ENCODE peak calls at places on chromosome X, in eight cellular contexts. D, B, E, K, F, S, U and O are unnamed samples.

GRCh38 chrX:136126892-136127406 is 20.4 kb upstream of the FHL1 start:
- DNase-seq in E (no peak), K (peak), F (no peak), S (no peak), D (no peak), U (no peak), B (no peak), O (no peak)

GRCh38 chrX:55758033-55758432 is 40.5 kb downstream of the RRAGB start:
- DNase-seq in B (no peak), E (no peak), K (no peak), U (no peak), F (no peak), S (peak), D (no peak), O (no peak)

GRCh38 chrX:45771114-45771513 is 570.4 kb upstream of the DIPK2B start:
- DNase-seq in B (peak), U (peak), D (no peak), K (peak), F (no peak), E (peak), S (peak), O (peak)

GRCh38 chrX:337331-337831 is 18.8 kb upstream of the GTPBP6 start:
- DNase-seq in U (no peak), D (no peak), F (no peak), K (no peak), B (no peak), S (no peak), E (no peak), O (no peak)

GRCh38 chrX:136534131-136534530 is 2.1 kb downstream of the VGLL1 start:
- DNase-seq in S (no peak), U (no peak), E (no peak), D (no peak), B (no peak), F (no peak), K (no peak), O (no peak)

GRCh38 chrX:103356023-103356798 is at the start of gene TCEAL9:
- DNase-seq in E (peak), F (peak), K (peak), B (peak), D (peak), U (peak), S (peak), O (peak)

GRCh38 chrX:104806346-104806745 is 240.3 kb downstream of the IL1RAPL2 start:
- DNase-seq in U (no peak), D (no peak), F (no peak), E (no peak), S (no peak), K (no peak), B (no peak), O (no peak)

GRCh38 chrX:124332481-124333424 is at the start of gene TEX13D:
- DNase-seq in B (no peak), S (no peak), F (no peak), E (no peak), K (no peak), D (no peak), U (no peak), O (no peak)

GRCh38 chrX:2897311-2897689 is 31.8 kb downstream of the ARSD start:
- DNase-seq in B (no peak), F (no peak), E (no peak), D (no peak), K (no peak), S (no peak), U (no peak), O (no peak)

GRCh38 chrX:140713174-140713539 is 3.6 kb downstream of the LINC00632 start:
- DNase-seq in F (no peak), B (no peak), K (no peak), E (no peak), U (no peak), S (peak), D (no peak), O (no peak)

GRCh38 chrX:12804655-12805054 is 13.4 kb downstream of the PRPS2 start:
- DNase-seq in D (no peak), F (no peak), K (peak), U (no peak), B (no peak), S (peak), E (no peak), O (no peak)

GRCh38 chrX:15269618-15270521 is at the start of gene ASB9:
- DNase-seq in U (no peak), D (peak), K (peak), B (peak), F (peak), E (peak), S (peak), O (peak)

GRCh38 chrX:26915064-26915463 is 548.1 kb downstream of the PPP4R3C start:
- DNase-seq in D (no peak), F (no peak), U (no peak), S (no peak), B (no peak), E (no peak), K (no peak), O (no peak)

GRCh38 chrX:7146026-7146702 is 1.3 kb upstream of the STS start:
- DNase-seq in K (no peak), S (peak), D (no peak), E (no peak), B (peak), U (no peak), F (no peak), O (no peak)

GRCh38 chrX:72268601-72269365 is 8.3 kb downstream of the RPS4X start:
- DNase-seq in U (no peak), D (no peak), E (no peak), S (peak), F (no peak), B (no peak), K (peak), O (no peak)

GRCh38 chrX:130688360-130688759 is 214.6 kb downstream of the ENOX2 start:
- DNase-seq in K (peak), S (no peak), B (no peak), E (no peak), U (no peak), F (no peak), D (no peak), O (no peak)

GRCh38 chrX:119523664-119524184 is 41.5 kb downstream of the STEEP1 start:
- DNase-seq in K (no peak), D (no peak), B (no peak), F (no peak), E (no peak), U (no peak), S (no peak), O (no peak)

GRCh38 chrX:2402361-2402690 is 98.5 kb downstream of the DHRSX start:
- DNase-seq in B (no peak), U (no peak), D (no peak), F (no peak), E (no peak), S (no peak), K (no peak), O (no peak)

GRCh38 chrX:16852617-16853179 is 17.5 kb downstream of the RBBP7 start:
- DNase-seq in E (no peak), K (no peak), U (no peak), S (no peak), B (no peak), F (no peak), D (no peak), O (no peak)

GRCh38 chrX:13620202-13620601 is 32.7 kb upstream of the TCEANC start:
- DNase-seq in E (no peak), B (no peak), K (no peak), S (no peak), D (no peak), F (no peak), U (no peak), O (no peak)

GRCh38 chrX:41240504-41240903 is 93.5 kb upstream of the DDX3X start:
- DNase-seq in D (no peak), S (no peak), K (no peak), U (no peak), B (no peak), F (no peak), E (no peak), O (no peak)

GRCh38 chrX:78199851-78200250 is 60.4 kb upstream of the TAF9B start:
- DNase-seq in U (no peak), F (no peak), B (peak), S (peak), K (peak), D (no peak), E (peak), O (no peak)

GRCh38 chrX:109345866-109346265 is 136.0 kb downstream of the GUCY2F start:
- DNase-seq in S (no peak), D (no peak), F (no peak), E (no peak), B (no peak), U (no peak), K (peak), O (no peak)

GRCh38 chrX:10198254-10198653 is 41.5 kb downstream of the CLCN4 start:
- DNase-seq in B (no peak), D (no peak), F (no peak), E (no peak), S (peak), U (no peak), K (peak), O (no peak)

GRCh38 chrX:14529288-14529989 is at the start of gene GLRA2:
- DNase-seq in E (peak), B (peak), F (no peak), U (peak), D (no peak), S (peak), K (peak), O (peak)

GRCh38 chrX:153727108-153727931 is 2.7 kb downstream of the ABCD1 start:
- DNase-seq in F (peak), B (no peak), U (peak), D (no peak), K (peak), E (no peak), S (peak), O (peak)

GRCh38 chrX:154040307-154040756 is 20.6 kb upstream of the IRAK1 start:
- DNase-seq in U (no peak), F (no peak), K (peak), B (no peak), E (no peak), D (no peak), S (peak), O (no peak)

GRCh38 chrX:10484683-10485247 is 135.6 kb downstream of the MID1 start:
- DNase-seq in K (no peak), S (no peak), U (no peak), F (no peak), D (no peak), E (no peak), B (peak), O (no peak)

GRCh38 chrX:44506688-44507087 is 36.0 kb downstream of the FUNDC1 start:
- DNase-seq in D (no peak), S (no peak), E (no peak), B (no peak), U (no peak), F (no peak), K (no peak), O (no peak)

GRCh38 chrX:78307665-78308064 is 19.7 kb downstream of the CYSLTR1 start:
- DNase-seq in S (no peak), K (no peak), B (no peak), E (no peak), U (no peak), F (no peak), D (no peak), O (no peak)

GRCh38 chrX:30618160-30618765 is 35.0 kb upstream of the GK start:
- DNase-seq in F (no peak), K (no peak), U (no peak), E (peak), B (peak), D (no peak), S (no peak), O (peak)
- TF ChIP-seq CTCF in F (no peak), K (no peak), U (no peak), E (peak), B (no peak), D (no peak), S (no peak), O (no peak)

GRCh38 chrX:21490341-21490740 is 116.1 kb downstream of the CNKSR2 start:
- DNase-seq in U (no peak), D (no peak), E (no peak), F (no peak), B (no peak), S (no peak), K (no peak), O (no peak)
- TF ChIP-seq CTCF in U (no peak), D (no peak), E (no peak), F (no peak), B (no peak), S (no peak), K (no peak), O (no peak)

GRCh38 chrX:42710452-42710851 is 67.5 kb downstream of the PPP1R2C start:
- DNase-seq in B (no peak), D (no peak), E (no peak), K (no peak), F (no peak), S (no peak), U (no peak), O (no peak)

GRCh38 chrX:42715689-42716022 is 62.3 kb downstream of the PPP1R2C start:
- DNase-seq in B (no peak), D (no peak), S (no peak), F (no peak), K (no peak), U (no peak), E (no peak), O (no peak)

GRCh38 chrX:42720209-42720608 is 57.8 kb downstream of the PPP1R2C start:
- DNase-seq in U (no peak), E (no peak), K (no peak), S (no peak), B (no peak), F (no peak), D (no peak), O (no peak)

GRCh38 chrX:42714981-42715688 is 62.8 kb downstream of the PPP1R2C start:
- DNase-seq in E (peak), B (peak), D (peak), S (no peak), U (no peak), K (no peak), F (no peak), O (peak)
- TF ChIP-seq CTCF in E (no peak), B (peak), D (no peak), S (no peak), U (no peak), K (no peak), F (peak), O (no peak)

DNA sequence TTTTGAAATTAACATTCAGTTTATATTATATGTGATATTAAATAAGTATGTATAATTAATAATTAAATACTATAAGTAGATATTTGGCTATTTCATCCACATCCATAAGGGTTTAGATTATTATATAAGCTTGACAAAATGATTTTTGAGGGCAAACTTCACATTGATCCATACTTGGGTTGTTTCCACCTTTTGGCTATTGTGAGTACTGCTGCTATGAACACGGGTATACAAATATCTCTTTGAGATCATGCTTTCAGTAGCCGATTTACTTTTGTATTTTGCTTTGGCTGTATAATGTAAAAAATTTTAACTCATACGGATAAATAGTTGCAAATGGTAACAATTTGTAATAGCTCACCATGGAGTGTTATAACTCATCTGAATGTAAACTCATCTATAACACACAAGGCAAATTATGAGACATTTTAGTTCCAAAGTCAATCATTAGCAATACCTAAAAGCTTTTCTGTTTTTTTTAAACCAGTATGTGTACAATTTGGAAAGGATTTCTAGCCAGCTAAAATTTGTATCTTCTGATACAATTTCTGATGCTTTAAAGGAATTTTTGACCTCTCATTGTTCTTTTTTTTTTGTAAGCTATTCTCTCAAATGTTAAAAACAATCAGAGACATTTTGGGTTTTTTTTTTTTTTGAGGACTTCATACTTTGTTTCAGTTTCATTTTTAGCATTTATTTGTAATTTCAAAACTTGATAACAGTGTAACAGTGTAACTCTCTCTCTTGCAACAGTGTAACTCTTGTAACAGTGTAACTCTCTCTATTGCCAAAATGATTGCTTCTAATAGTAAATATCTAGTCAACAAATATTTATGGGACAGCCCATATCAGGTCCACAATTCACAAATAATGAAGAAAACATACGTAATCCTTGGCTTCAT is 51.8 kb upstream of the ARX start:
- DNase-seq in K (no peak), S (no peak), E (no peak), F (no peak), D (no peak), B (no peak), U (no peak), O (no peak)
- TF ChIP-seq CTCF in K (no peak), S (no peak), E (no peak), F (no peak), D (no peak), B (no peak), U (no peak), O (no peak)

DNA sequence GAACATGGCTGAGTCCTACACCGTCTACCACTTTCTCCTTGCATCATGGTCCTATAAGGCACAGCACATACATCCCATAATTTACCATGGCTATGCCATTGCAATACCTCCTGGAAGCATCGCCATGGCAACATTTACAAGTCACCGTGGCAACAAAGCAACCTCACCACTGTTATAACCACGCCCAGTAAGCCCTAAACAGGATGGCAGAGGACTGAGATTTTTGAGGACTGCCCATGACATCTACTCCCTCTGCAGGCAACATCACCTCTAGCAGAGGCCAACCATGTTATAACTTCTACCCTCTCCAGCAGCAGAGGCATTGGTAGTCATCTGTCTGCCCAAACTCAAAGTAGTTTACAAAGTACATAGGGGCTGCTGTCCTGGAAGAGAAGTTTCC is 29.7 kb downstream of the BCOR start:
- DNase-seq in U (no peak), D (no peak), S (no peak), E (no peak), K (peak), F (no peak), B (peak), O (no peak)
- TF ChIP-seq CTCF in U (no peak), D (no peak), S (peak), E (no peak), K (peak), F (no peak), B (no peak), O (no peak)

GRCh38 chrX:84187501-84188319 is at the start of gene RPS6KA6:
- DNase-seq in S (peak), D (no peak), E (no peak), F (peak), K (peak), U (peak), B (peak), O (peak)

GRCh38 chrX:84189125-84189524 is 1.1 kb upstream of the RPS6KA6 start:
- DNase-seq in F (no peak), B (no peak), K (no peak), E (no peak), U (no peak), D (no peak), S (no peak), O (no peak)

GRCh38 chrX:84186603-84187358 is 1.2 kb downstream of the RPS6KA6 start:
- DNase-seq in F (no peak), S (no peak), E (no peak), K (no peak), B (peak), U (no peak), D (no peak), O (peak)

GRCh38 chrX:84192006-84192405 is 4.0 kb upstream of the RPS6KA6 start:
- DNase-seq in K (no peak), U (no peak), B (no peak), E (no peak), D (no peak), F (no peak), S (no peak), O (no peak)

GRCh38 chrX:84188320-84188834 is 378 bp upstream of the RPS6KA6 start:
- DNase-seq in U (peak), D (no peak), S (peak), B (peak), E (no peak), K (peak), F (peak), O (peak)
- TF ChIP-seq CTCF in U (no peak), D (no peak), S (no peak), B (no peak), E (no peak), K (peak), F (no peak), O (no peak)

GRCh38 chrX:24563291-24564010 is 83.7 kb downstream of the PCYT1B start:
- DNase-seq in K (no peak), B (no peak), D (no peak), F (no peak), S (no peak), U (no peak), E (no peak), O (no peak)

GRCh38 chrX:24566233-24566632 is 80.9 kb downstream of the PCYT1B start:
- DNase-seq in U (no peak), B (no peak), K (no peak), E (no peak), D (no peak), S (no peak), F (no peak), O (no peak)

DNA sequence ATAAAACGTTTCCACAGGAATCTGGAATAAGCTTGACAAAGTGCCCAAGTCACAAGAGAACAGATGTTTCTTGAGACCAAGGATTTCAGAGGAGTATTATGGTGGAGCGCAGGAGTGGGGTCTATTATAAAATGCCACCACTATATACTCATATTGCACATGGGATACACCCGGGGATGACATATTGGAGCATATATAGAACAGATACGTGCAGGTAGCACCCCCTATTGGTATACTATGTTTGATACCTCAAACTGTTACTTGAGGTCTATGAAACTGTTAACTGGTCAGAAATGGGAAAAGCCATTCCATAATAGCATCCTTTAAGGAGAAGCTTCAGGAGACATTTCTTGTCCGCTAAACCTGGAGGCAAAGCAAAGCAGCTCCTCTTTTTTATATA is 86.0 kb downstream of the PCYT1B start:
- DNase-seq in B (peak), K (peak), F (no peak), S (peak), D (no peak), U (no peak), E (peak), O (no peak)
- TF ChIP-seq CTCF in B (peak), K (peak), F (peak), S (peak), D (no peak), U (no peak), E (peak), O (no peak)

GRCh38 chrX:8179653-8180052 is 8.6 kb upstream of the VCX2 start:
- DNase-seq in B (no peak), E (no peak), K (no peak), D (no peak), S (no peak), U (no peak), F (no peak), O (no peak)
- TF ChIP-seq CTCF in B (no peak), E (no peak), K (no peak), D (no peak), S (no peak), U (no peak), F (peak), O (no peak)